ENCODE peak calls at places on chromosomes 13 and 19, in six cellular contexts. One of them, this sample, is unnamed. For H3K4me1, the result is how much of the 10 kb centered on the place peaks cover.

GRCh38 chr19:54674021-54674617 is 11.3 kb downstream of the LILRB4 start:
- DNase-seq in HCT116: peak
- DNase-seq in mammary epithelial cell: peak
- DNase-seq in lower lobe of right lung: no peak
- DNase-seq in naive thymus-derived CD4-positive, alpha-beta T cell: no peak
- DNase-seq in spleen: no peak
- DNase-seq in this sample: peak

GRCh38 chr19:28444371-28444770 is 768.6 kb downstream of the UQCRFS1 start:
- DNase-seq in HCT116: no peak
- DNase-seq in mammary epithelial cell: no peak
- DNase-seq in lower lobe of right lung: no peak
- DNase-seq in naive thymus-derived CD4-positive, alpha-beta T cell: no peak
- DNase-seq in spleen: no peak
- DNase-seq in this sample: no peak

GRCh38 chr13:28099396-28100148 is 804 bp downstream of the FLT3 start:
- DNase-seq in HCT116: no peak
- DNase-seq in mammary epithelial cell: no peak
- DNase-seq in lower lobe of right lung: no peak
- DNase-seq in naive thymus-derived CD4-positive, alpha-beta T cell: no peak
- DNase-seq in spleen: no peak
- DNase-seq in this sample: no peak

GRCh38 chr13:38519229-38519910 is 167.5 kb upstream of the FREM2 start:
- DNase-seq in HCT116: no peak
- DNase-seq in mammary epithelial cell: no peak
- DNase-seq in lower lobe of right lung: no peak
- DNase-seq in naive thymus-derived CD4-positive, alpha-beta T cell: no peak
- DNase-seq in spleen: no peak
- DNase-seq in this sample: no peak

GRCh38 chr13:99265162-99265822 is 7.1 kb upstream of the GPR18 start:
- DNase-seq in HCT116: no peak
- DNase-seq in mammary epithelial cell: no peak
- DNase-seq in lower lobe of right lung: no peak
- DNase-seq in naive thymus-derived CD4-positive, alpha-beta T cell: no peak
- DNase-seq in spleen: no peak
- DNase-seq in this sample: no peak

GRCh38 chr13:32390048-32390447 is 37.9 kb downstream of the N4BP2L1 start:
- DNase-seq in HCT116: no peak
- DNase-seq in mammary epithelial cell: no peak
- DNase-seq in lower lobe of right lung: no peak
- DNase-seq in naive thymus-derived CD4-positive, alpha-beta T cell: no peak
- DNase-seq in spleen: no peak
- DNase-seq in this sample: no peak

GRCh38 chr13:49441312-49441711 is 2.6 kb downstream of the CAB39L start:
- DNase-seq in HCT116: no peak
- DNase-seq in mammary epithelial cell: no peak
- DNase-seq in lower lobe of right lung: no peak
- DNase-seq in naive thymus-derived CD4-positive, alpha-beta T cell: no peak
- DNase-seq in spleen: no peak
- DNase-seq in this sample: no peak

GRCh38 chr19:9828551-9829063 is 889 bp downstream of the UBL5 start:
- DNase-seq in HCT116: no peak
- DNase-seq in mammary epithelial cell: no peak
- DNase-seq in lower lobe of right lung: no peak
- DNase-seq in naive thymus-derived CD4-positive, alpha-beta T cell: no peak
- DNase-seq in spleen: no peak
- DNase-seq in this sample: no peak

GRCh38 chr19:13505761-13506549 is at the start of gene CACNA1A:
- DNase-seq in HCT116: no peak
- DNase-seq in mammary epithelial cell: no peak
- DNase-seq in lower lobe of right lung: no peak
- DNase-seq in naive thymus-derived CD4-positive, alpha-beta T cell: no peak
- DNase-seq in spleen: no peak
- DNase-seq in this sample: no peak

GRCh38 chr19:14165986-14166385 is 29.6 kb upstream of the ASF1B start:
- DNase-seq in HCT116: no peak
- DNase-seq in mammary epithelial cell: no peak
- DNase-seq in lower lobe of right lung: no peak
- DNase-seq in naive thymus-derived CD4-positive, alpha-beta T cell: no peak
- DNase-seq in spleen: no peak
- DNase-seq in this sample: no peak

GRCh38 chr19:34994643-34995471 is 5.3 kb upstream of the GRAMD1A start:
- DNase-seq in HCT116: no peak
- DNase-seq in mammary epithelial cell: no peak
- DNase-seq in lower lobe of right lung: peak
- DNase-seq in naive thymus-derived CD4-positive, alpha-beta T cell: no peak
- DNase-seq in spleen: peak
- DNase-seq in this sample: no peak

GRCh38 chr13:97411894-97412460 is 22.0 kb upstream of the RAP2A start:
- DNase-seq in HCT116: no peak
- DNase-seq in mammary epithelial cell: no peak
- DNase-seq in lower lobe of right lung: no peak
- DNase-seq in naive thymus-derived CD4-positive, alpha-beta T cell: no peak
- DNase-seq in spleen: no peak
- DNase-seq in this sample: no peak

GRCh38 chr13:73275163-73275562 is 216.4 kb downstream of the KLF5 start:
- DNase-seq in HCT116: no peak
- DNase-seq in mammary epithelial cell: no peak
- DNase-seq in lower lobe of right lung: no peak
- DNase-seq in naive thymus-derived CD4-positive, alpha-beta T cell: no peak
- DNase-seq in spleen: no peak
- DNase-seq in this sample: no peak

GRCh38 chr13:73708393-73708985 is 425.7 kb downstream of the KLF12 start:
- DNase-seq in HCT116: peak
- DNase-seq in mammary epithelial cell: peak
- DNase-seq in lower lobe of right lung: no peak
- DNase-seq in naive thymus-derived CD4-positive, alpha-beta T cell: peak
- DNase-seq in spleen: no peak
- DNase-seq in this sample: no peak

GRCh38 chr19:4112367-4112766 is 11.6 kb downstream of the MAP2K2 start:
- DNase-seq in HCT116: no peak
- DNase-seq in mammary epithelial cell: no peak
- DNase-seq in lower lobe of right lung: no peak
- DNase-seq in naive thymus-derived CD4-positive, alpha-beta T cell: no peak
- DNase-seq in spleen: no peak
- DNase-seq in this sample: no peak

GRCh38 chr19:39843919-39844793 is 2.0 kb downstream of the FBL start:
- DNase-seq in HCT116: no peak
- DNase-seq in mammary epithelial cell: peak
- DNase-seq in lower lobe of right lung: no peak
- DNase-seq in naive thymus-derived CD4-positive, alpha-beta T cell: peak
- DNase-seq in spleen: no peak
- DNase-seq in this sample: no peak

GRCh38 chr13:50613356-50613831 is 230.1 kb downstream of the DLEU7 start:
- DNase-seq in HCT116: no peak
- DNase-seq in mammary epithelial cell: no peak
- DNase-seq in lower lobe of right lung: no peak
- DNase-seq in naive thymus-derived CD4-positive, alpha-beta T cell: no peak
- DNase-seq in spleen: no peak
- DNase-seq in this sample: no peak

GRCh38 chr13:27450921-27451461 is 627 bp upstream of the MTIF3 start:
- DNase-seq in HCT116: peak
- DNase-seq in mammary epithelial cell: peak
- DNase-seq in lower lobe of right lung: peak
- DNase-seq in naive thymus-derived CD4-positive, alpha-beta T cell: no peak
- DNase-seq in spleen: peak
- DNase-seq in this sample: no peak

GRCh38 chr19:51137812-51138425 is 4.2 kb upstream of the SIGLEC7 start:
- DNase-seq in HCT116: no peak
- DNase-seq in mammary epithelial cell: no peak
- DNase-seq in lower lobe of right lung: no peak
- DNase-seq in naive thymus-derived CD4-positive, alpha-beta T cell: no peak
- DNase-seq in spleen: peak
- DNase-seq in this sample: no peak

GRCh38 chr13:37791699-37792098 is 77.9 kb downstream of the TRPC4 start:
- DNase-seq in HCT116: no peak
- DNase-seq in mammary epithelial cell: no peak
- DNase-seq in lower lobe of right lung: no peak
- DNase-seq in naive thymus-derived CD4-positive, alpha-beta T cell: no peak
- DNase-seq in spleen: no peak
- DNase-seq in this sample: no peak

GRCh38 chr13:49938921-49939320 is 2.8 kb upstream of the SPRYD7 start:
- DNase-seq in HCT116: no peak
- DNase-seq in mammary epithelial cell: no peak
- DNase-seq in lower lobe of right lung: no peak
- DNase-seq in naive thymus-derived CD4-positive, alpha-beta T cell: no peak
- DNase-seq in spleen: no peak
- DNase-seq in this sample: no peak

GRCh38 chr19:44689290-44690130 is 9.4 kb upstream of the CEACAM16 start:
- DNase-seq in HCT116: peak
- DNase-seq in mammary epithelial cell: no peak
- DNase-seq in lower lobe of right lung: peak
- DNase-seq in naive thymus-derived CD4-positive, alpha-beta T cell: peak
- DNase-seq in spleen: peak
- DNase-seq in this sample: peak

GRCh38 chr19:370641-371330 is 26.2 kb upstream of the MIER2 start:
- DNase-seq in HCT116: no peak
- DNase-seq in mammary epithelial cell: no peak
- DNase-seq in lower lobe of right lung: no peak
- DNase-seq in naive thymus-derived CD4-positive, alpha-beta T cell: no peak
- DNase-seq in spleen: peak
- DNase-seq in this sample: no peak

GRCh38 chr19:19740755-19741154 is 7.8 kb upstream of the ZNF14 start:
- DNase-seq in HCT116: no peak
- DNase-seq in mammary epithelial cell: no peak
- DNase-seq in lower lobe of right lung: no peak
- DNase-seq in naive thymus-derived CD4-positive, alpha-beta T cell: no peak
- DNase-seq in spleen: no peak
- DNase-seq in this sample: no peak

GRCh38 chr19:18940791-18941627 is at the start of gene HOMER3:
- DNase-seq in HCT116: no peak
- DNase-seq in mammary epithelial cell: no peak
- DNase-seq in lower lobe of right lung: peak
- DNase-seq in naive thymus-derived CD4-positive, alpha-beta T cell: peak
- DNase-seq in spleen: peak
- DNase-seq in this sample: no peak

GRCh38 chr13:34810996-34811395 is 131.1 kb upstream of the NBEA start:
- DNase-seq in HCT116: no peak
- DNase-seq in mammary epithelial cell: no peak
- DNase-seq in lower lobe of right lung: no peak
- DNase-seq in naive thymus-derived CD4-positive, alpha-beta T cell: no peak
- DNase-seq in spleen: no peak
- DNase-seq in this sample: no peak

GRCh38 chr19:38318595-38319142 is 976 bp upstream of the KCNK6 start:
- DNase-seq in HCT116: no peak
- DNase-seq in mammary epithelial cell: peak
- DNase-seq in lower lobe of right lung: no peak
- DNase-seq in naive thymus-derived CD4-positive, alpha-beta T cell: no peak
- DNase-seq in spleen: no peak
- DNase-seq in this sample: no peak

DNA sequence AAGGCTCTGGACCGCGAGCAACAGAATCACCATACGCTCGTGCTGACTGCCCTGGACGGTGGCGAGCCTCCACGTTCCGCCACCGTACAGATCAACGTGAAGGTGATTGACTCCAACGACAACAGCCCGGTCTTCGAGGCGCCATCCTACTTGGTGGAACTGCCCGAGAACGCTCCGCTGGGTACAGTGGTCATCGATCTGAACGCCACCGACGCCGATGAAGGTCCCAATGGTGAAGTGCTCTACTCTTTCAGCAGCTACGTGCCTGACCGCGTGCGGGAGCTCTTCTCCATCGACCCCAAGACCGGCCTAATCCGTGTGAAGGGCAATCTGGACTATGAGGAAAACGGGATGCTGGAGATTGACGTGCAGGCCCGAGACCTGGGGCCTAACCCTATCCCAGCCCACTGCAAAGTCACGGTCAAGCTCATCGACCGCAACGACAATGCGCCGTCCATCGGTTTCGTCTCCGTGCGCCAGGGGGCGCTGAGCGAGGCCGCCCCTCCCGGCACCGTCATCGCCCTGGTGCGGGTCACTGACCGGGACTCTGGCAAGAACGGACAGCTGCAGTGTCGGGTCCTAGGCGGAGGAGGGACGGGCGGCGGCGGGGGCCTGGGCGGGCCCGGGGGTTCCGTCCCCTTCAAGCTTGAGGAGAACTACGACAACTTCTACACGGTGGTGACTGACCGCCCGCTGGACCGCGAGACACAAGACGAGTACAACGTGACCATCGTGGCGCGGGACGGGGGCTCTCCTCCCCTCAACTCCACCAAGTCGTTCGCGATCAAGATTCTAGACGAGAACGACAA is 1.8 kb downstream of the PCDH17 start:
- DNase-seq in HCT116: no peak
- DNase-seq in mammary epithelial cell: no peak
- DNase-seq in lower lobe of right lung: peak
- DNase-seq in naive thymus-derived CD4-positive, alpha-beta T cell: no peak
- DNase-seq in spleen: peak
- DNase-seq in this sample: no peak
- H3K4me1 ChIP-seq in HCT116: under half
- H3K4me1 ChIP-seq in mammary epithelial cell: under half
- H3K4me1 ChIP-seq in lower lobe of right lung: under half
- H3K4me1 ChIP-seq in naive thymus-derived CD4-positive, alpha-beta T cell: under half
- H3K4me1 ChIP-seq in spleen: under half
- H3K4me1 ChIP-seq in this sample: under half

GRCh38 chr19:10962863-10963262 is 2.0 kb downstream of the SMARCA4 start:
- DNase-seq in HCT116: no peak
- DNase-seq in mammary epithelial cell: no peak
- DNase-seq in lower lobe of right lung: no peak
- DNase-seq in naive thymus-derived CD4-positive, alpha-beta T cell: no peak
- DNase-seq in spleen: no peak
- DNase-seq in this sample: no peak
- H3K4me3 ChIP-seq in HCT116: no peak
- H3K4me3 ChIP-seq in mammary epithelial cell: no peak
- H3K4me3 ChIP-seq in lower lobe of right lung: no peak
- H3K4me3 ChIP-seq in naive thymus-derived CD4-positive, alpha-beta T cell: no peak
- H3K4me3 ChIP-seq in spleen: no peak
- H3K4me3 ChIP-seq in this sample: no peak

GRCh38 chr13:110345701-110346100 is 38.6 kb downstream of the COL4A2 start:
- DNase-seq in HCT116: no peak
- DNase-seq in mammary epithelial cell: no peak
- DNase-seq in lower lobe of right lung: no peak
- DNase-seq in naive thymus-derived CD4-positive, alpha-beta T cell: no peak
- DNase-seq in spleen: no peak
- DNase-seq in this sample: no peak
- H3K27ac ChIP-seq in HCT116: no peak
- H3K27ac ChIP-seq in mammary epithelial cell: no peak
- H3K27ac ChIP-seq in lower lobe of right lung: no peak
- H3K27ac ChIP-seq in naive thymus-derived CD4-positive, alpha-beta T cell: no peak
- H3K27ac ChIP-seq in spleen: no peak
- H3K27ac ChIP-seq in this sample: no peak

GRCh38 chr19:16088351-16088984 is 12.2 kb downstream of the TPM4 start:
- DNase-seq in HCT116: no peak
- DNase-seq in mammary epithelial cell: no peak
- DNase-seq in lower lobe of right lung: peak
- DNase-seq in naive thymus-derived CD4-positive, alpha-beta T cell: no peak
- DNase-seq in spleen: no peak
- DNase-seq in this sample: no peak

GRCh38 chr19:16087940-16088339 is 11.6 kb downstream of the TPM4 start:
- DNase-seq in HCT116: no peak
- DNase-seq in mammary epithelial cell: no peak
- DNase-seq in lower lobe of right lung: no peak
- DNase-seq in naive thymus-derived CD4-positive, alpha-beta T cell: no peak
- DNase-seq in spleen: no peak
- DNase-seq in this sample: no peak

GRCh38 chr19:16085115-16085514 is 8.8 kb downstream of the TPM4 start:
- DNase-seq in HCT116: no peak
- DNase-seq in mammary epithelial cell: peak
- DNase-seq in lower lobe of right lung: peak
- DNase-seq in naive thymus-derived CD4-positive, alpha-beta T cell: no peak
- DNase-seq in spleen: no peak
- DNase-seq in this sample: no peak

GRCh38 chr19:16088985-16089846 is 12.9 kb downstream of the TPM4 start:
- DNase-seq in HCT116: no peak
- DNase-seq in mammary epithelial cell: no peak
- DNase-seq in lower lobe of right lung: no peak
- DNase-seq in naive thymus-derived CD4-positive, alpha-beta T cell: no peak
- DNase-seq in spleen: no peak
- DNase-seq in this sample: no peak

GRCh38 chr19:16084067-16084685 is 7.9 kb downstream of the TPM4 start:
- DNase-seq in HCT116: no peak
- DNase-seq in mammary epithelial cell: no peak
- DNase-seq in lower lobe of right lung: no peak
- DNase-seq in naive thymus-derived CD4-positive, alpha-beta T cell: no peak
- DNase-seq in spleen: no peak
- DNase-seq in this sample: no peak
- H3K4me1 ChIP-seq in HCT116: under half
- H3K4me1 ChIP-seq in mammary epithelial cell: under half
- H3K4me1 ChIP-seq in lower lobe of right lung: half or more
- H3K4me1 ChIP-seq in naive thymus-derived CD4-positive, alpha-beta T cell: half or more
- H3K4me1 ChIP-seq in spleen: half or more
- H3K4me1 ChIP-seq in this sample: under half